ENCODE peak calls at places on chromosomes 11 and 22, in eight cellular contexts. U, W, A, R, B, Y, O and F are unnamed samples. For H3K4me1, the result is how much of the 10 kb centered on the place peaks cover.

GRCh38 chr11:76665172-76665571 is 5.4 kb downstream of the LRRC32 start:
- DNase-seq in Y (no peak), O (no peak), R (no peak), W (no peak), B (no peak), A (peak), U (peak), F (no peak)

GRCh38 chr11:64620286-64620962 is 29.4 kb downstream of the SLC22A12 start:
- DNase-seq in R (no peak), W (no peak), B (no peak), U (no peak), O (no peak), A (no peak), Y (no peak), F (peak)

GRCh38 chr11:41189711-41190477 is 269.6 kb downstream of the LRRC4C start:
- DNase-seq in B (no peak), A (no peak), R (no peak), Y (no peak), W (no peak), O (no peak), U (no peak), F (no peak)

GRCh38 chr11:124896821-124897391 is 759 bp downstream of the ROBO4 start:
- DNase-seq in B (no peak), A (no peak), O (no peak), Y (no peak), U (no peak), W (no peak), R (no peak), F (peak)

GRCh38 chr11:76265771-76266241 is 59.5 kb upstream of the WNT11 start:
- DNase-seq in R (no peak), U (no peak), B (no peak), Y (no peak), O (no peak), A (no peak), W (no peak), F (no peak)

GRCh38 chr11:10496296-10496936 is 41.4 kb downstream of the AMPD3 start:
- DNase-seq in B (no peak), U (no peak), R (no peak), O (no peak), Y (no peak), A (no peak), W (no peak), F (peak)

GRCh38 chr22:43276311-43276710 is 66.9 kb downstream of the SCUBE1 start:
- DNase-seq in U (no peak), B (no peak), Y (no peak), R (no peak), O (no peak), A (no peak), W (no peak), F (no peak)

GRCh38 chr11:72443016-72443415 is 8.7 kb upstream of the CLPB start:
- DNase-seq in Y (no peak), U (no peak), R (no peak), O (no peak), A (no peak), B (peak), W (no peak), F (no peak)

GRCh38 chr11:783581-784015 is 6.3 kb downstream of the CEND1 start:
- DNase-seq in A (peak), U (peak), B (peak), Y (peak), O (no peak), W (peak), R (peak), F (peak)

GRCh38 chr11:116256155-116256554 is 516.6 kb downstream of the BUD13 start:
- DNase-seq in B (no peak), Y (no peak), R (no peak), W (no peak), A (no peak), O (no peak), U (no peak), F (no peak)

GRCh38 chr11:105609832-105610781 is at the start of gene GRIA4:
- DNase-seq in R (peak), B (peak), W (peak), O (no peak), A (no peak), Y (no peak), U (peak), F (peak)

GRCh38 chr22:27752771-27753170 is 48.8 kb downstream of the MN1 start:
- DNase-seq in R (peak), B (no peak), U (peak), A (peak), O (no peak), W (peak), Y (peak), F (peak)

GRCh38 chr11:128299132-128299726 is 288.1 kb downstream of the ETS1 start:
- DNase-seq in W (no peak), U (no peak), A (no peak), O (no peak), R (no peak), B (peak), Y (no peak), F (no peak)

GRCh38 chr11:45169310-45170072 is 23.1 kb downstream of the PRDM11 start:
- DNase-seq in O (no peak), B (peak), U (no peak), Y (no peak), A (no peak), R (no peak), W (no peak), F (no peak)

GRCh38 chr22:39839917-39840510 is 53.5 kb downstream of the ENTHD1 start:
- DNase-seq in W (no peak), Y (no peak), B (no peak), R (no peak), U (no peak), O (no peak), A (no peak), F (no peak)

GRCh38 chr22:49632199-49633009 is 195.3 kb downstream of the BRD1 start:
- DNase-seq in W (peak), B (peak), U (no peak), O (no peak), A (no peak), R (peak), Y (peak), F (peak)

GRCh38 chr11:69916806-69917387 is 97.7 kb upstream of the FGF3 start:
- DNase-seq in U (no peak), W (no peak), B (no peak), A (no peak), Y (no peak), R (no peak), O (no peak), F (no peak)

GRCh38 chr11:60792521-60792920 is 7.4 kb downstream of the MS4A10 start:
- DNase-seq in Y (no peak), W (no peak), B (no peak), A (no peak), U (no peak), O (no peak), R (no peak), F (no peak)

GRCh38 chr22:49307071-49307830 is 520.4 kb downstream of the BRD1 start:
- DNase-seq in O (no peak), R (no peak), W (peak), U (peak), A (peak), Y (no peak), B (no peak), F (peak)

GRCh38 chr11:74282421-74282820 is 29.0 kb downstream of the P4HA3 start:
- DNase-seq in A (peak), W (no peak), R (no peak), Y (no peak), U (no peak), O (no peak), B (no peak), F (no peak)

GRCh38 chr22:22903355-22903777 is 15.8 kb downstream of the IGLL5 start:
- DNase-seq in Y (no peak), A (no peak), R (no peak), B (no peak), W (no peak), U (peak), O (no peak), F (no peak)

GRCh38 chr11:110947100-110947499 is 234.9 kb upstream of the ARHGAP20 start:
- DNase-seq in Y (peak), B (no peak), O (no peak), R (no peak), U (no peak), W (no peak), A (no peak), F (no peak)

GRCh38 chr11:44726278-44727113 is at the start of gene TSPAN18:
- DNase-seq in A (no peak), U (peak), R (no peak), O (peak), Y (peak), B (no peak), W (no peak), F (peak)

GRCh38 chr22:27244328-27244727 is 557.2 kb downstream of the MN1 start:
- DNase-seq in R (peak), Y (no peak), A (no peak), B (no peak), W (no peak), O (no peak), U (no peak), F (no peak)

GRCh38 chr11:120225372-120225909 is 14.5 kb upstream of the POU2F3 start:
- DNase-seq in O (no peak), Y (no peak), U (no peak), R (no peak), W (no peak), B (no peak), A (no peak), F (no peak)

GRCh38 chr11:62471603-62472002 is 52.8 kb downstream of the SCGB1A1 start:
- DNase-seq in Y (no peak), O (no peak), R (no peak), B (no peak), A (no peak), W (no peak), U (no peak), F (no peak)

GRCh38 chr22:50044485-50045143 is 13.5 kb downstream of the TTLL8 start:
- DNase-seq in U (peak), Y (no peak), O (no peak), W (no peak), A (no peak), B (no peak), R (no peak), F (no peak)

GRCh38 chr22:33894036-33894435 is 26.2 kb downstream of the LARGE1 start:
- DNase-seq in Y (no peak), O (no peak), B (no peak), R (no peak), A (no peak), W (no peak), U (no peak), F (no peak)

GRCh38 chr11:70611890-70612289 is 213.6 kb downstream of the CTTN start:
- DNase-seq in O (no peak), A (no peak), W (no peak), R (no peak), Y (no peak), B (no peak), U (no peak), F (no peak)

GRCh38 chr22:40189979-40190378 is 12.3 kb downstream of the TNRC6B start:
- DNase-seq in R (no peak), A (no peak), O (no peak), B (peak), Y (no peak), U (no peak), W (no peak), F (no peak)

GRCh38 chr11:13462311-13462927 is 603 bp downstream of the BTBD10 start:
- DNase-seq in R (peak), U (no peak), O (peak), W (peak), A (peak), Y (peak), B (peak), F (peak)

GRCh38 chr22:45742866-45743450 is 71.3 kb downstream of the ATXN10 start:
- DNase-seq in O (no peak), W (peak), U (no peak), Y (no peak), B (peak), A (peak), R (peak), F (no peak)

GRCh38 chr11:120632579-120632978 is 121.0 kb downstream of the GRIK4 start:
- DNase-seq in B (no peak), R (peak), Y (no peak), W (no peak), A (no peak), O (no peak), U (no peak), F (no peak)

GRCh38 chr11:125494601-125494986 is 1.5 kb downstream of the FEZ1 start:
- DNase-seq in A (no peak), R (no peak), W (no peak), O (no peak), B (peak), Y (no peak), U (no peak), F (no peak)

GRCh38 chr22:47090591-47091240 is 328.3 kb downstream of the TBC1D22A start:
- DNase-seq in U (no peak), B (peak), R (no peak), W (no peak), O (peak), A (no peak), Y (no peak), F (no peak)

GRCh38 chr22:39502109-39502788 is at the start of gene MIEF1:
- DNase-seq in O (peak), R (peak), Y (peak), W (peak), A (peak), B (peak), U (peak), F (peak)

GRCh38 chr11:102155676-102156075 is 45.4 kb downstream of the YAP1 start:
- DNase-seq in U (no peak), B (peak), A (no peak), R (no peak), Y (no peak), W (no peak), O (no peak), F (no peak)
- H3K4me1 ChIP-seq in U (under half), B (under half), A (under half), R (under half), Y (half or more), W (half or more), O (under half), F (under half)

GRCh38 chr11:27453701-27454100 is 18.9 kb downstream of the LGR4 start:
- DNase-seq in W (no peak), B (no peak), R (no peak), O (no peak), Y (no peak), U (no peak), A (no peak), F (no peak)

GRCh38 chr11:27455667-27456066 is 16.9 kb downstream of the LGR4 start:
- DNase-seq in B (no peak), Y (no peak), U (no peak), W (no peak), A (no peak), R (no peak), O (no peak), F (no peak)

GRCh38 chr11:27452147-27452546 is 20.4 kb downstream of the LGR4 start:
- DNase-seq in W (no peak), Y (no peak), B (no peak), O (no peak), U (no peak), R (no peak), A (no peak), F (no peak)

GRCh38 chr11:27447288-27447914 is 25.2 kb downstream of the LGR4 start:
- DNase-seq in A (no peak), U (no peak), W (no peak), Y (no peak), O (no peak), R (no peak), B (no peak), F (no peak)

GRCh38 chr11:27451528-27451927 is 21.1 kb downstream of the LGR4 start:
- DNase-seq in W (no peak), A (no peak), U (no peak), B (no peak), Y (no peak), R (no peak), O (no peak), F (no peak)
- H3K4me3 ChIP-seq in W (no peak), A (no peak), U (no peak), B (no peak), Y (no peak), R (no peak), O (no peak), F (no peak)

GRCh38 chr11:46391578-46392420 is at the start of gene CHRM4:
- DNase-seq in B (peak), O (no peak), Y (no peak), A (no peak), W (no peak), U (no peak), R (peak), F (no peak)
- H3K27ac ChIP-seq in B (no peak), O (no peak), Y (no peak), A (no peak), W (no peak), U (no peak), R (peak), F (no peak)

DNA sequence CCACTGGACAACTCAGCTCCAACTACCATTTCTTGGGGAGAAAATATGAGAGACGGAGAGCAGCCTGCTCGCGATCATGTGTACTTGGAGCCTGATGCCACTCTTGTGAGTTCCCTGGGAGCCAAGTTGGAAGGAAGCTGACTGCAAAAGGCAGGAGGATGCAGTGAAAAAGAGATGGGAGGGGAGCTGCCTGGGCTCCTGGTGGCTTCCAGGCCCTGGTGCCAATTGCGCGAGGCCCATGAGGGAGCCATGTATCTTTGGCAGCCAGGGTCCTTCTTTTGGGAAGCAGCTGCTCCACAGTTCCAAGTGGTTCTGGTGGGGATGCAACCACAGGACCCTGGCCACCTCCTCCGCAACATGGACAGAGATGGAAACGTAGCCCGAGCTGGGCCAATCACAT is 11.1 kb downstream of the C11orf91 start:
- DNase-seq in Y (no peak), A (no peak), R (no peak), B (no peak), W (no peak), U (no peak), O (no peak), F (no peak)
- H3K4me1 ChIP-seq in Y (half or more), A (under half), R (half or more), B (under half), W (half or more), U (under half), O (under half), F (under half)

GRCh38 chr11:112963368-112963955 is 2.2 kb downstream of the NCAM1 start:
- DNase-seq in U (no peak), Y (no peak), O (no peak), B (no peak), A (no peak), R (no peak), W (no peak), F (no peak)
- H3K4me3 ChIP-seq in U (peak), Y (peak), O (no peak), B (no peak), A (peak), R (no peak), W (peak), F (peak)

DNA sequence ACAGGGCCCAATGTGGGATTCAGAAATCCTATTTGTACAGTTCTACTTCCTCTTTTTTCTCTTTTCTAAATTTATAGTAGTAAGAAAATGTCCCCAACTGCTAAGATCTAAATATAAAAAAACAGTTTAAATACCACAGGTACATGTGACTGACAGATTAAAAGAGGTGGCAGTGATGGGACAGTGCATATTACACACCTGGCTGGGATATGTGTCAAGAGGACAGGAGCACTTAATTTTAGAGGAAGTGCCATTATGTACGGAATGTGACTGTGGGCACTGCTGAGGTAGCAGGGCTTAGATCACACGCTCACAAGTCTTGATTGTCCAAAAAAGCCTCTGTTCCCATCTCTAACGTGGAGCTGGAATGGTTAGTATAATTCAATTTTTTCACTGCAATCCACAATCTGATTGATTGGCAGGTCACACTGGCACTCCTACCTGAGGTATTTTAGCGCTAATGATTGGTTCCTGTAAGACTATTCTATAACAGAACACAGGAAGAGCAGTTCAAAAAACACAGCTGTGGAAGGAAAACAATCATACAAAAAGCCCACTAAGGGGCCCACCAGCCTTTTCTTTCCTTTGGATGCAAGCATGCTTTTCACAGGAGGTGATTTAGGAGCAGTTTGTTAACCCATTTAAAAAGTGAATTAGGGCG is 34.6 kb downstream of the APOL5 start:
- DNase-seq in Y (no peak), U (no peak), R (no peak), W (no peak), B (no peak), A (no peak), O (no peak), F (no peak)
- H3K27ac ChIP-seq in Y (peak), U (no peak), R (no peak), W (peak), B (no peak), A (peak), O (no peak), F (no peak)

GRCh38 chr11:48043998-48044512 is 63.7 kb downstream of the PTPRJ start:
- DNase-seq in Y (no peak), O (no peak), U (no peak), A (no peak), B (no peak), R (no peak), W (no peak), F (no peak)
- H3K4me1 ChIP-seq in Y (under half), O (under half), U (under half), A (under half), B (under half), R (under half), W (half or more), F (under half)

DNA sequence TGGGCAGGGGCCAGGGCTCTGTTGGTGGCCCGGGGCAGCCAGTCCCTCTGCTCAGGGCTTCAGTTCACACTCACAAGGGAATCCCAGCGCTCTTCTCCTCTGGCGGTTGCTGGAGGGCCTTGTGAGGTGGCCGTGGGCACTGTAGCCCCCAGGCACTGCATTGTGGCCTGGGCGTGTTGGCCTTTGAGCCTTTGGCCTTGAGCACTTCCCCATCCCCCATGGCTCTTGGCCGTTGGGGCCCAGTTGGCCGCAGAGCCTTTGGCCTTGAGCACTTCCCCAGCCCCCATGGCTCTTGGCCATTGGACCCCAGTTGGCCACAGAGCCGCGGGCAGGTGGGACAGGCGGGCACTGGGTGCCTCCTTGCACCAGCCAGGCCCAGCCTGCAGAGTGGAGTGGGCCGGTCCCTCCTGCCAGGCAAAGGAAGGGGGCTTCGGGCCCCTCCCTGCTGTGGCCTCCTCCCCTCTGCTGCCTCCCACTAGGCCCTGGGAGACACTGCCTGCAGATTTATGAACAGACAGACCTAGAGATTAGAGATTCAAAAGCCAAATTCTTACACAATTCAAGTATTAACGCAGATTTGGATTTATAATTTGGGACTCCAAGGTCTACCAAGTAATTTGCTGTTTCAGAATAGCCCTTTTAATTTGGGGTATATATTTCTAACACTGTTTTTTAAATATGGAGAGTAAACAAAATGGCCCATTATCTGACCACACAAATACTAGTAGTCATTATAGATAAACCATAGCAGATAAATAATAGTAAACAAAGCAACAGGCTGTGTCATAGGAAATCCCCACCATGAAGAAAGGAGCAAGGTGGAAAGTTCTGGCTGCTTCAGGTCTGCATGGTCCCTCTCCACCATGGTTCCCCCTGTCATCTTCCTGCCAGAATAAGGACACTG is 18.2 kb upstream of the TXNRD2 start:
- DNase-seq in A (no peak), W (no peak), O (no peak), R (no peak), U (peak), Y (peak), B (no peak), F (no peak)
- H3K4me3 ChIP-seq in A (peak), W (peak), O (no peak), R (no peak), U (no peak), Y (peak), B (no peak), F (peak)